ENCODE peak calls at places on chromosomes 12 and 14, in six cellular contexts. M, S, K, J, E and T are unnamed samples. For H3K4me1, the result is how much of the 10 kb centered on the place peaks cover.

GRCh38 chr14:36452850-36453249 is 67.2 kb downstream of the NKX2-1 start:
- DNase-seq in M (no peak), S (no peak), K (no peak), J (no peak), E (no peak), T (peak)

GRCh38 chr12:2501464-2502181 is 293.1 kb upstream of the FKBP4 start:
- DNase-seq in M (peak), S (peak), K (no peak), J (no peak), E (no peak), T (no peak)

GRCh38 chr14:59248170-59248569 is 59.7 kb downstream of the DAAM1 start:
- DNase-seq in M (no peak), S (no peak), K (no peak), J (no peak), E (no peak), T (no peak)

GRCh38 chr12:4196805-4197420 is 76.6 kb upstream of the CCND2 start:
- DNase-seq in M (no peak), S (no peak), K (no peak), J (no peak), E (no peak), T (no peak)

GRCh38 chr12:13343380-13343779 is 146.9 kb downstream of the EMP1 start:
- DNase-seq in M (no peak), S (no peak), K (no peak), J (no peak), E (no peak), T (no peak)

GRCh38 chr12:114405449-114406271 is at the start of gene TBX5:
- DNase-seq in M (peak), S (no peak), K (no peak), J (no peak), E (no peak), T (peak)

GRCh38 chr14:100667706-100668105 is 59.0 kb upstream of the DLK1 start:
- DNase-seq in M (no peak), S (no peak), K (no peak), J (no peak), E (no peak), T (no peak)

GRCh38 chr14:49977126-49977841 is 84.4 kb downstream of the ARF6 start:
- DNase-seq in M (no peak), S (no peak), K (no peak), J (no peak), E (no peak), T (no peak)

GRCh38 chr14:58882577-58883018 is 244.8 kb downstream of the DACT1 start:
- DNase-seq in M (no peak), S (no peak), K (peak), J (no peak), E (no peak), T (peak)

GRCh38 chr12:71438670-71439361 is 782 bp upstream of the LGR5 start:
- DNase-seq in M (no peak), S (no peak), K (no peak), J (no peak), E (no peak), T (no peak)

GRCh38 chr14:100037351-100037750 is 27.9 kb upstream of the EVL start:
- DNase-seq in M (peak), S (no peak), K (no peak), J (no peak), E (no peak), T (no peak)

GRCh38 chr12:5522358-5523335 is 90.7 kb downstream of the NTF3 start:
- DNase-seq in M (no peak), S (no peak), K (no peak), J (no peak), E (no peak), T (no peak)

GRCh38 chr12:95998611-95999300 is 2.6 kb upstream of the HAL start:
- DNase-seq in M (peak), S (no peak), K (peak), J (peak), E (peak), T (peak)

GRCh38 chr12:61422786-61423185 is 837.4 kb upstream of the USP15 start:
- DNase-seq in M (no peak), S (no peak), K (no peak), J (no peak), E (no peak), T (no peak)

GRCh38 chr12:125610971-125611370 is 545.7 kb downstream of the AACS start:
- DNase-seq in M (no peak), S (no peak), K (no peak), J (no peak), E (no peak), T (no peak)

GRCh38 chr12:54740882-54741281 is 92.7 kb upstream of the DCD start:
- DNase-seq in M (no peak), S (no peak), K (no peak), J (no peak), E (no peak), T (no peak)

GRCh38 chr14:52111583-52111982 is 42.7 kb upstream of the NID2 start:
- DNase-seq in M (no peak), S (no peak), K (no peak), J (no peak), E (no peak), T (no peak)

GRCh38 chr14:96582641-96582980 is 80.4 kb downstream of the PAPOLA start:
- DNase-seq in M (no peak), S (no peak), K (no peak), J (no peak), E (no peak), T (no peak)

GRCh38 chr14:99231181-99231849 is 40.7 kb downstream of the BCL11B start:
- DNase-seq in M (no peak), S (no peak), K (no peak), J (no peak), E (peak), T (no peak)

GRCh38 chr14:91872517-91873470 is 5.5 kb upstream of the TC2N start:
- DNase-seq in M (peak), S (peak), K (peak), J (peak), E (peak), T (no peak)

GRCh38 chr12:11839093-11839641 is 189.7 kb downstream of the ETV6 start:
- DNase-seq in M (peak), S (no peak), K (peak), J (peak), E (no peak), T (no peak)

GRCh38 chr12:121087467-121088207 is 45.0 kb upstream of the P2RX7 start:
- DNase-seq in M (no peak), S (no peak), K (no peak), J (no peak), E (no peak), T (no peak)

GRCh38 chr12:117143008-117143532 is 43.9 kb upstream of the TESC start:
- DNase-seq in M (no peak), S (no peak), K (no peak), J (peak), E (no peak), T (no peak)

GRCh38 chr12:46366771-46367170 is 5.8 kb downstream of the SLC38A2 start:
- DNase-seq in M (no peak), S (no peak), K (no peak), J (no peak), E (no peak), T (no peak)

GRCh38 chr12:60052483-60052882 is 456.7 kb downstream of the SLC16A7 start:
- DNase-seq in M (no peak), S (no peak), K (no peak), J (no peak), E (no peak), T (no peak)

GRCh38 chr14:67571275-67571990 is 28.6 kb downstream of the PIGH start:
- DNase-seq in M (peak), S (peak), K (peak), J (peak), E (peak), T (peak)

GRCh38 chr12:90514325-90514724 is 440.7 kb downstream of the CCER1 start:
- DNase-seq in M (peak), S (no peak), K (no peak), J (no peak), E (no peak), T (no peak)

GRCh38 chr14:96166475-96167223 is 38.0 kb upstream of the BDKRB2 start:
- DNase-seq in M (no peak), S (no peak), K (no peak), J (no peak), E (no peak), T (no peak)

GRCh38 chr14:40218282-40218941 is 786.2 kb upstream of the FBXO33 start:
- DNase-seq in M (no peak), S (no peak), K (no peak), J (no peak), E (no peak), T (no peak)

GRCh38 chr12:2494490-2495192 is 300.1 kb upstream of the FKBP4 start:
- DNase-seq in M (peak), S (no peak), K (peak), J (no peak), E (no peak), T (no peak)

GRCh38 chr12:104750061-104750460 is 208.0 kb downstream of the SLC41A2 start:
- DNase-seq in M (peak), S (no peak), K (peak), J (no peak), E (no peak), T (no peak)

GRCh38 chr12:54662028-54662427 is 13.9 kb upstream of the DCD start:
- DNase-seq in M (no peak), S (no peak), K (no peak), J (no peak), E (no peak), T (no peak)

GRCh38 chr12:69779928-69780327 is 41.3 kb downstream of the RAB3IP start:
- DNase-seq in M (no peak), S (no peak), K (no peak), J (no peak), E (no peak), T (no peak)

GRCh38 chr12:69789351-69789750 is 35.7 kb upstream of the MYRFL start:
- DNase-seq in M (no peak), S (no peak), K (no peak), J (no peak), E (no peak), T (no peak)

GRCh38 chr12:69783365-69783764 is 41.7 kb upstream of the MYRFL start:
- DNase-seq in M (no peak), S (no peak), K (no peak), J (no peak), E (no peak), T (no peak)
- H3K4me3 ChIP-seq in M (no peak), S (no peak), K (no peak), J (no peak), E (no peak), T (no peak)

DNA sequence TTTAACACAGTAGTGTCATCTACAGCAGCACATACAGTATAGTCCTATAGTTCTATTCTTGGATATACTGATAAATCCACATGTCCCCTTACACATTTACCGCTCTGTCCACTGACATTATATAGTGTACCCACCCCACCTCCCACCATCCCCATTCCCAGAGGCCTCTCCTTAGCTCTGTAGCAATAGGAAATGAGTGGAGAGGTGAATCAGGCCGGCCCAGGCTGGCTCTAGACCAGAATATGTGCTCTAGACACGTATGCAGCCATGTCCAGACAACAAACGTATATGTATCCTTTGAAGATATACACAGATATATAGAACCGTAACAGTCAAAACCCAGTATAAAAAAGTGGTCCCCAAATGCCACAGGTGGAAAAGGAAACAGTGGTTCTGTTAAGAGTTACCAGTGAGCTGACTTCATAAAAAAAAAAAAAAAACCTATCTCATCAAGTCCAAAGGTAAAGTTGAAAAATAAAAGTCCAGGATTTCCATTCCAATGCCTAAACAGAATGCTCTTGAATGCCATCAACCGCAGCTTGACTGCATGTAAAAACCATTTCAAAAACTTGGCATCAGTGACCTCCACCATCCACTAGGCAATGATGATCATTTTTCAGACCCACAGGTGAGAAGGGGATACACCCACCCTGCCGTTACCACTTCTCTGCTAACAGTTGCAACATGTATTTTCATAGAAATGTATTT is 16.7 kb downstream of the EGLN3 start:
- DNase-seq in M (no peak), S (no peak), K (no peak), J (no peak), E (no peak), T (no peak)
- H3K4me1 ChIP-seq in M (half or more), S (under half), K (under half), J (under half), E (under half), T (half or more)

GRCh38 chr14:29442720-29443119 is 484.9 kb downstream of the PRKD1 start:
- DNase-seq in M (no peak), S (no peak), K (no peak), J (no peak), E (no peak), T (no peak)
- H3K4me3 ChIP-seq in M (no peak), S (no peak), K (no peak), J (no peak), E (no peak), T (no peak)

DNA sequence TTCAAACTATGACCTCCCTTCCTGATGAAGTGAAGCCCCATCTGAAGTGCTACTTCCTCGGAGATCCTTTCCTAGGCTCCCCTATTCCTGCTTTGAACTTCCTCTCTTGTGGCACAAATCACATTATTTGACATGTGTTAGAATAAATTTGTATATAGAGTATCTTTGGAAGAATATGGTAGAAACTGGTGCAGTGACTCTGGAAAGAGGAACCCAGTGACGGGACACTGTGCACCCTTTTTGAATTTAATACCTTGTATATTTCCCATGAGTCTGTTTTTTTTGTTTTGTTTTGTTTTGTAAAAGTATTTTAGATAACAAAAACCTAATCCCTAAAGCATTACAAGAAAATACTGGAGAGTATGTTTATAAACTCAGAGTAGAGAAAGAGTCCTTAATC is 66.3 kb upstream of the SRSF5 start:
- DNase-seq in M (no peak), S (no peak), K (no peak), J (no peak), E (no peak), T (peak)
- H3K4me1 ChIP-seq in M (half or more), S (under half), K (half or more), J (half or more), E (under half), T (under half)

DNA sequence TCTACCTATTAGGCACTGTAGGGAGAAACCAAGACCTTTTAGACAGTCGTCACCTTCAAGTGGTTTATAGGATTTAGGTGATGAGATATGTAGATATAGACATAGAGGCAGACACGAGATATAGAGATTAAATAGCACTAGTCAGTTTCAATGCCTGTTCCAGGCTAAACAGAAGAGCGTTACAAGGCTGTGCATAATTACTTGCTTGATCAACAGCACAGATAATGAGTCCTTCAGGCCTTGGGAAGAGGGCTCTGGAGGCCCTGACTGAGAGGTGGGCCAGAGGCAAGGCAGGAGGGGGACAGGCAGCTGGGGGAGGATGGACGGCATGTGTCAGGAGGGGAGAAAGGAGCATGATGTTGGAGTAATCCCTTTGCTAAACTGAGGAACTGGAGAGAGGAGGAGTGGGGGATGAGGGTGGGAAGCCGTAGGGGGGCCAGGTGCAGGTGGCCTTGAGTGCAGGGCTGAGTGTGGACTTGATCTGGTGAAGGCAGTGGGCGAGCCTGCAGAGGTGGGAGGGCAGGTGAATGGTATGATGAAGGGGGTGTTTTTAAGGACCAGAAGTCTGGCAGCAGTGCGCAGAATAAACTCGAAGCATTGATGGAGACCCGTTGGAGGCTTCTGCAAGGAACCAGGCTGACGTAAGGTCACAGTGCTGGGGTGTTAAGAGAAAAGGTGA is 43.9 kb upstream of the ATP23 start:
- DNase-seq in M (no peak), S (no peak), K (no peak), J (no peak), E (no peak), T (no peak)
- H3K4me3 ChIP-seq in M (peak), S (no peak), K (peak), J (no peak), E (peak), T (no peak)

GRCh38 chr12:124377981-124378509 is 83.2 kb downstream of the RFLNA start:
- DNase-seq in M (no peak), S (no peak), K (no peak), J (no peak), E (no peak), T (no peak)
- H3K4me1 ChIP-seq in M (under half), S (under half), K (half or more), J (under half), E (under half), T (under half)

GRCh38 chr14:26286066-26286791 is 311.6 kb downstream of the NOVA1 start:
- DNase-seq in M (no peak), S (no peak), K (no peak), J (no peak), E (no peak), T (no peak)

GRCh38 chr14:26276757-26277156 is 321.1 kb downstream of the NOVA1 start:
- DNase-seq in M (no peak), S (no peak), K (no peak), J (no peak), E (no peak), T (peak)

GRCh38 chr14:26286806-26287205 is 311.0 kb downstream of the NOVA1 start:
- DNase-seq in M (no peak), S (no peak), K (no peak), J (no peak), E (no peak), T (no peak)

GRCh38 chr14:26281280-26281998 is 316.4 kb downstream of the NOVA1 start:
- DNase-seq in M (no peak), S (no peak), K (no peak), J (no peak), E (no peak), T (peak)

GRCh38 chr14:26282578-26282977 is 315.3 kb downstream of the NOVA1 start:
- DNase-seq in M (no peak), S (no peak), K (no peak), J (no peak), E (no peak), T (no peak)
- H3K4me3 ChIP-seq in M (no peak), S (no peak), K (no peak), J (no peak), E (no peak), T (no peak)

DNA sequence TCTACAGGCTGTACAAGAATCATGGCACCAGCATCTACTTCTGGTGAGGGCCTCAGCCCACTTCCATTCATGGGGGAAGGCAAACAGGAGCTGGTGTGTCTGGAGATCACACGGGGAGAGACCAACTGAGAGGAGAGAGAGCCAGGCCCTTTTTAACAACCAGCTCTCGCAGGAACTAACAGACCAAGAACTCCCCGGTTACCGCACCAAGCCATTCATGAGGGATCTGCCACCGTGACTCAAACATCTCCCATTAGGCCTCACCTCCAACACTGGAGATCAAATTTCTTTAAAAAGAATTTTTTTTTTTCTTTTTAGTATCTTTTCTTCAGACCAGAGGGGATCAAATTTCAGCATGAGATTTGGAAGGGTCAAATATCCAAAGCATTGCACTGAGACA is 16.7 kb upstream of the AQP2 start:
- DNase-seq in M (no peak), S (no peak), K (no peak), J (no peak), E (no peak), T (no peak)
- H3K4me1 ChIP-seq in M (under half), S (under half), K (under half), J (under half), E (under half), T (under half)

GRCh38 chr12:52944683-52945388 is 4.1 kb upstream of the KRT18 start:
- DNase-seq in M (no peak), S (no peak), K (no peak), J (no peak), E (no peak), T (no peak)

GRCh38 chr12:52945389-52946232 is 3.3 kb upstream of the KRT18 start:
- DNase-seq in M (no peak), S (peak), K (no peak), J (peak), E (no peak), T (no peak)

GRCh38 chr12:52946797-52947547 is 1.9 kb upstream of the KRT18 start:
- DNase-seq in M (no peak), S (no peak), K (no peak), J (no peak), E (no peak), T (no peak)

GRCh38 chr12:52947738-52948423 is 1.0 kb upstream of the KRT18 start:
- DNase-seq in M (no peak), S (no peak), K (no peak), J (no peak), E (no peak), T (no peak)

DNA sequence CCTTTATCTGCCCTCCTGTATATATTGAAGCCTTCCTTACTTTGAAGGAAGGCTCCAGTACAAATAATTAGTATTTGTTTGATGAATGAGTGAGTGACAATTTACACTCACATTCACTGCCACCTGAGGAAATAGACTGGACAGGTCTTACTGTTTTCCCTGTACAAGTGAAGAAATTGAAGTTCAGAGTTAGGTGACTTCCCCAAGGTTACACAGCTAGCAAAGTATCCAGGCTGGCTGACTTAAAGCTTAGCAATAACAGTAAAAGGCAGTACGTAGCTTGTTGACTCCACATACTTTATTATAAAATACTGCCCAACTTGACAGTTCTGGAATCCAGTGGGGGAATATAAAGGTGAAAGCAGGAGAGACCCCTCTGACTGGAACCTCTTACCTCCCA is 2.6 kb upstream of the KRT18 start:
- DNase-seq in M (no peak), S (no peak), K (no peak), J (no peak), E (no peak), T (no peak)
- H3K4me3 ChIP-seq in M (no peak), S (no peak), K (no peak), J (no peak), E (no peak), T (no peak)

GRCh38 chr14:89918721-89919120 is 35.8 kb downstream of the EFCAB11 start:
- DNase-seq in M (no peak), S (no peak), K (no peak), J (no peak), E (no peak), T (no peak)
- H3K4me1 ChIP-seq in M (under half), S (under half), K (under half), J (under half), E (under half), T (under half)